ENCODE peak calls at places on chromosomes 16 and 17, in four cellular contexts. L is transverse colon, D is uterus, J is body of pancreas. O is an unnamed sample.

GRCh38 chr16:64196444-64196843 is 925.4 kb downstream of the CDH11 start:
- DNase-seq in J (no peak), L (no peak), D (no peak), O (no peak)

GRCh38 chr16:85227924-85228462 is 115.7 kb upstream of the CIBAR2 start:
- DNase-seq in L (no peak), D (peak), J (no peak), O (no peak)

GRCh38 chr16:20735504-20735903 is 6.1 kb downstream of the THUMPD1 start:
- DNase-seq in J (no peak), L (no peak), D (no peak), O (no peak)

GRCh38 chr17:6461792-6462524 is 17.7 kb downstream of the PIMREG start:
- DNase-seq in L (no peak), J (no peak), D (no peak), O (no peak)

GRCh38 chr17:14845562-14846335 is 419.4 kb downstream of the PMP22 start:
- DNase-seq in L (no peak), J (no peak), D (no peak), O (no peak)

GRCh38 chr17:5508855-5509254 is 22.5 kb downstream of the MIS12 start:
- DNase-seq in D (no peak), J (no peak), L (no peak), O (no peak)

GRCh38 chr17:71111945-71112344 is 942.6 kb downstream of the KCNJ2 start:
- DNase-seq in D (no peak), L (no peak), J (no peak), O (no peak)

GRCh38 chr16:85153656-85154091 is 41.4 kb upstream of the CIBAR2 start:
- DNase-seq in D (no peak), L (no peak), J (no peak), O (no peak)

GRCh38 chr17:81735181-81736102 is 23.4 kb downstream of the SLC25A10 start:
- DNase-seq in J (peak), L (peak), D (no peak), O (peak)

GRCh38 chr17:64460955-64461354 is 12.0 kb downstream of the MILR1 start:
- DNase-seq in J (peak), D (no peak), L (no peak), O (no peak)

GRCh38 chr17:4658478-4659305 is 17.2 kb upstream of the ALOX15 start:
- DNase-seq in D (no peak), J (no peak), L (no peak), O (peak)

GRCh38 chr17:83128306-83129240 is 49.2 kb downstream of the METRNL start:
- DNase-seq in J (no peak), L (no peak), D (no peak), O (no peak)

GRCh38 chr16:69607674-69608073 is 41.9 kb downstream of the NFAT5 start:
- DNase-seq in D (no peak), L (no peak), J (no peak), O (no peak)

GRCh38 chr17:80952291-80952690 is 39.4 kb upstream of the CHMP6 start:
- DNase-seq in L (no peak), J (no peak), D (peak), O (no peak)

GRCh38 chr16:27498020-27498419 is 51.7 kb downstream of the GTF3C1 start:
- DNase-seq in L (no peak), J (no peak), D (no peak), O (no peak)

GRCh38 chr17:79622201-79622601 is 11.3 kb upstream of the RBFOX3 start:
- DNase-seq in D (peak), L (peak), J (peak), O (no peak)

GRCh38 chr16:19062706-19063105 is 4.7 kb upstream of the COQ7 start:
- DNase-seq in D (no peak), J (no peak), L (no peak), O (no peak)

GRCh38 chr16:17519556-17519955 is 48.8 kb upstream of the XYLT1 start:
- DNase-seq in J (no peak), D (no peak), L (no peak), O (no peak)

GRCh38 chr17:66357037-66357436 is 54.6 kb downstream of the PRKCA start:
- DNase-seq in D (no peak), J (no peak), L (no peak), O (peak)

GRCh38 chr17:73434154-73434553 is 122.4 kb upstream of the CDC42EP4 start:
- DNase-seq in D (no peak), L (no peak), J (no peak), O (no peak)

GRCh38 chr17:37527249-37527851 is 37.7 kb downstream of the DUSP14 start:
- DNase-seq in D (no peak), J (no peak), L (no peak), O (peak)

GRCh38 chr16:85157372-85157771 is 45.1 kb upstream of the CIBAR2 start:
- DNase-seq in D (no peak), J (no peak), L (no peak), O (no peak)

GRCh38 chr17:14303343-14304221 is 2.7 kb downstream of the HS3ST3B1 start:
- DNase-seq in D (no peak), J (no peak), L (no peak), O (no peak)

GRCh38 chr17:74512624-74513084 is 18.6 kb downstream of the CD300LB start:
- DNase-seq in D (no peak), J (no peak), L (no peak), O (no peak)

DNA sequence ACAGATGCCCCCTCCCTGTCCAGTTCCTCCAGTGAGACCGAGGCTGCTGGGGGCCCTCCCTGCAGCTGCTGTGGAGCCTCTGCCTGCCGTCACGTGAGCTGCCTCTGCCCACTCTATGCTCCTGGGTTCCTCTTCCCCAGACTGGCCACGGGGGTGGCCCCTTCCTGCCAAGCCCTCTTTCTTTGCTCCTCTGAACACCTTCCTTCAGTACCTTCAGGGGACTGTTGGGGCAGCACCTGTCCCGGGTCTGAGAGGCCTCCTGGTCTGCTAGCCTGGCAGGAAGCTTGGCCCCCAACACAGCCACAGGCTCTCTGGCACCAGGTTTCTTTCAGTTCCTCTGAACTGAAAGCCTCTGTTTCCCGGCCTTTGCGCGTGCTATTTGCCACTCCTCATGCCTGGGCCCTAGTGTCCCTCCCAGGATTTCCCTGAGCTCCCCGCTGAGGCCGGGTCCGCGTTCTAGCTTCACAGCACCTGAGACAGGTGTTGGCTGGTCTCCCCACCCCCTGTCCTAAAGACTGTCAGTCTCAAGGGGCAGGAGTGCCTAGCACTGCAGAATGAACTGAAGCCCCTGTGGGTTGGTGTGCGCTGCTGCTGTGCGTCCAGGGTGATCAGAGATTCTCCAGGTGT is 6.6 kb upstream of the ATP6V0C start:
- DNase-seq in D (no peak), J (peak), L (peak), O (no peak)
- TF ChIP-seq POLR2A in D (no peak), J (no peak), L (no peak), O (no peak)

GRCh38 chr17:63445571-63446217 is 412 bp downstream of the CYB561 start:
- DNase-seq in L (peak), J (peak), D (peak), O (peak)

GRCh38 chr17:63446218-63446980 is at the start of gene CYB561:
- DNase-seq in L (peak), J (peak), D (peak), O (peak)

GRCh38 chr17:63448655-63449054 is 2.5 kb upstream of the CYB561 start:
- DNase-seq in L (no peak), D (no peak), J (no peak), O (no peak)

GRCh38 chr17:63447688-63448005 is 1.5 kb upstream of the CYB561 start:
- DNase-seq in D (no peak), J (no peak), L (no peak), O (no peak)

DNA sequence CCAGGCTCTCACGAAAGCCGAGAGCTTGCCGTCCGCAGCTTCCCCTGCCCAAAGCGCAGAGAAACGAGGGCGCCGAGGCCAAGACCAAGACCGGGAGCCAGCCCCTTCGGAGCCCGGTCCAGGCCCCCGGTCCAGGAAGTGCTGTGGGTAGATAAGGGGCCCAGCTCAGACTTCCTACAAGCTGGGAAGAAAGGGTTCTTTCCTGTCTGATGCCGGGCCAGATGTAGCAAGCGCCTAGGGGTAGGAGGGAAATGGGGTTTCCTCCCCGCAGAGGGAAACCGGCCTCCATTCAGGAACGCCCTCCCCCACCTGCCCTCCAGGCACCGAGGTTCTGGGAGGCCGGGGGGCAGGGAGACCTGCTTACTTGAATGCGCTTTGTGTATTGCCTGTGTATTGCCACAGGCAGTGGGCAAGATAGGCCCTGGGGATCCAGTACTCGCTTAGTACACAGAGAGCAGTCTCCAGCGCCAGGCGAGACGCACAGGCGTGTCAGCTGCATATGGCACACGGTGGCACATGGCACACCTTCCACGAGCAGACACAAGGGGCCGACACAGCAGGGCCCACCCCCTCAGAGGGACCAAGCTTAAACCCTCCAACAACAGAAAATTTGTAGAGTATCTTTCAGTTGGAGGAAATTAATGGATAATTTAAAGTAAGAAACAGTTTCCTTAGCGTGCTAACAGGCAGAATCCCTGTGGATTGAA is 1.0 kb upstream of the CYB561 start:
- DNase-seq in D (no peak), L (peak), J (peak), O (no peak)
- TF ChIP-seq POLR2A in D (no peak), L (no peak), J (no peak), O (no peak)

DNA sequence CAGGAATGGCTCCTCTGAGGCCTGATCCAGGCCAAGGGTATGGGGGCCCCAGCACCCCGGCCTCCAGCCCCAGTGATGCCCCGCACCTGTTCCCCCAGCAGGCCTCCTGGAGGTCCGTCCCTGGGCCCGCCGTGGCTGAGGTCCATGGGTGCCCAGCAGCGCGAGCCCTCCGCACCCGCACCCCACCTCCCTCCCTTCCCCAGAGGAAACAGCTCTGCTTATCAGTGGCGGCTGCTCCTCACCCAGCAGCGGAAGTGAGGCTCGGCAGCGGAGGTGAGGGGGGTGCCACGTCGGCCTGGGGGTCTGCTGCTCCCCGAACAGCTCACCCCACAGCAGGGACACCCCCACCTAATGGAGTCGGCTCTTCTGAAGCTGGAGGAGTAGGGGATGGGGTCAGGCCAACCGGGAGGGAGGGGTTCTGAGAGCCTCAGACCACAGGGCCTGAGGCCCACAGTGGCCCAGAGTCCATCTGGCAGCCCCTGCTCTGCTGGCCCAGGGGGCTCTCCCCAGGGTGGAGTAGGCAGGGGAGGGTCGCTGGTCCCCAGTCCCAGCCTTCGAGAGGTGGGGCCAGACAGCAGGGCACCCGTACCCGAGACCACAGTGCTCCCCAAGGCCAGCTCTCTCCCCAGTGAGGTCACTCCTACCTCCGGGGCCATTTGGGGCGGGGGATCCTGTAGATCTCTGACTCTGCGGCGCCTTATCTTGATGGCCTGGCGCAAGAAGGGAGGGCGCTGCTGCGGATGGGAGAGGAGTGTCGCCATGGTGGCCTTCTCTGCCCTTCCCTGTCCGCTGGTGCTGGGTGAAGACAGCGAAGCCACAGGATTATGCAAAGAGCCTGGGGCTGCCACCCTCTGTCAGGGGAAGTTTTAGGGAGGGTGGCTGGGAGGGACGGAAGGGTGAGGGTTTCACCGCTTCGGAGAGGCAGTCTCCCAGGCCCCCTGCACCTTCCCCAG is at the start of gene UNC13D:
- DNase-seq in D (no peak), L (peak), J (peak), O (no peak)
- TF ChIP-seq POLR2A in D (no peak), L (peak), J (no peak), O (no peak)

GRCh38 chr16:4734063-4734729 is at the start of the genes ANKS3 and DNAAF8:
- DNase-seq in L (peak), J (peak), D (peak), O (peak)
- TF ChIP-seq POLR2A in L (no peak), J (peak), D (no peak), O (peak)

DNA sequence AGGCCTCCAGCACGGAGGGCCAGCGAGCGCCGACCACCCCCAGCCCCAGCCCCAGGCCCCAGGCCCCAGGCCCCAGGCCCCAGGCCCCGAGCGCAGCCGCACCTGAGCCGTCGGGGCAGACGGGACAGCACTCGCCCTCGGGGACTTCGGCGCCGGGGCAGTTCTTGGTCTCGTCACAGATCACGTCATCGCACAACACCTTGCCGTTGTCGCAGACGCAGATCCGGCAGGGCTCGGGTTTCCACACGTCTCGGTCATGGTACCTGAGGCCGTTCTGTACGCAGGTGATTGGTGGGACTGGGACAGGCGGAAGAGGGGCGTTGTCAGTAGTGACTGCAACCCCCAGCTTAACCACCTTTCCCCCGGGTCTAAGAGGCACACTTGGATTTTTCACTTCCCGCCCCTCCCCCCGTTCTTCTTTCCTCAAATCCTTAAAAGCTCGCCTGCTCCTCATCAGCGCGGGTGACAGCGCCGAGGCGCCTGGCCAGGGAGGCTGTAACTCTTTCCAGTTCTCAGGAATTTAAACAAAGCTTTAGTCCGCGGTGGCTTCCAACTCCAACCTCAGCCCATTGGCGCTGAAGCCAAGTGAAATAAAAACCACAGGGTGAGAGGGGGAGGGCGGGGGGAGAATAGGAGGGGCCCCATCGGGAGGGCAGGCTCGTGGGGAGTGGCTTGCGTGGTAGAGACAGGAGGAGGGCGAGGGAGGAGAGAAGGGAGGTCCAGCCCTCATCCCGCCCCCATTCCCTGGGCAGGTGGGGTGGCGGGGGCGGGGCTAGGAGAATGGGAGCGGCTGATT is 1.6 kb downstream of the COL1A1 start:
- DNase-seq in D (peak), J (peak), L (peak), O (peak)
- TF ChIP-seq POLR2A in D (no peak), J (peak), L (no peak), O (no peak)

GRCh38 chr17:8123695-8124349 is at the start of gene HES7:
- DNase-seq in D (no peak), J (peak), L (no peak), O (no peak)
- TF ChIP-seq POLR2A in D (no peak), J (no peak), L (no peak), O (no peak)

GRCh38 chr17:76709077-76709950 is 1.5 kb downstream of the MXRA7 start:
- DNase-seq in J (peak), D (peak), L (peak), O (peak)
- TF ChIP-seq POLR2A in J (peak), D (peak), L (peak), O (peak)

O was measured in H54.